ENCODE peak calls at places on chromosomes 4 and X, in eight cellular contexts. A is A673, V is fibroblast of lung, K is cardiac muscle cell, N is WERI-Rb-1, J is heart right ventricle, W is upper lobe of right lung, G is adrenal gland. P is an unnamed sample.

GRCh38 chr4:67051000-67051789 is 494.1 kb downstream of the CENPC start:
- DNase-seq in A (no peak), V (no peak), K (no peak), N (no peak), J (no peak), W (no peak), G (no peak), P (no peak)

GRCh38 chrX:128622296-128622695 is 570.1 kb upstream of the ACTRT1 start:
- DNase-seq in A (no peak), V (no peak), K (no peak), N (no peak), J (no peak), W (no peak), G (no peak), P (no peak)

GRCh38 chrX:115318139-115318538 is 28.6 kb downstream of the LUZP4 start:
- DNase-seq in A (no peak), V (no peak), K (no peak), N (no peak), J (no peak), W (no peak), G (no peak), P (no peak)

GRCh38 chr4:74311696-74312313 is 3.5 kb downstream of the EPGN start:
- DNase-seq in A (peak; percentile 58), V (peak; percentile 78), K (peak; percentile 57), N (peak; percentile 32), J (peak; percentile 36), W (no peak), G (peak; percentile 41), P (no peak)

GRCh38 chrX:95884196-95884595 is 800.4 kb upstream of the DIAPH2 start:
- DNase-seq in A (no peak), V (peak; percentile 95), K (no peak), N (no peak), J (no peak), W (no peak), G (no peak), P (no peak)

GRCh38 chr4:164926301-164926700 is 49.3 kb downstream of the APELA start:
- DNase-seq in A (no peak), V (no peak), K (no peak), N (no peak), J (no peak), W (no peak), G (no peak), P (no peak)

GRCh38 chrX:33434256-33435092 is 223.1 kb upstream of the DMD start:
- DNase-seq in A (peak; percentile 63), V (peak; percentile 60), K (peak; percentile 82), N (peak; percentile 55), J (peak; percentile 42), W (no peak), G (peak; percentile 73), P (peak; percentile 38)

GRCh38 chr4:87853108-87853507 is 20.3 kb downstream of the MEPE start:
- DNase-seq in A (peak; percentile 61), V (peak; percentile 75), K (peak; percentile 41), N (no peak), J (no peak), W (no peak), G (no peak), P (no peak)

GRCh38 chrX:31147175-31147574 is 75.3 kb upstream of the FTHL17 start:
- DNase-seq in A (no peak), V (no peak), K (no peak), N (no peak), J (no peak), W (no peak), G (no peak), P (no peak)

GRCh38 chr4:159410076-159410777 is 307.3 kb downstream of the RAPGEF2 start:
- DNase-seq in A (no peak), V (no peak), K (no peak), N (no peak), J (no peak), W (no peak), G (no peak), P (no peak)

GRCh38 chr4:84451546-84451945 is 47.5 kb downstream of the NKX6-1 start:
- DNase-seq in A (peak; percentile 7), V (peak; percentile 6), K (no peak), N (no peak), J (no peak), W (no peak), G (no peak), P (no peak)

GRCh38 chr4:119286377-119287002 is 35.4 kb downstream of the FABP2 start:
- DNase-seq in A (peak; percentile 73), V (peak; percentile 89), K (peak; percentile 47), N (no peak), J (peak; percentile 53), W (no peak), G (peak; percentile 40), P (no peak)

GRCh38 chrX:18701621-18702361 is 5.7 kb upstream of the PPEF1 start:
- DNase-seq in A (no peak), V (peak; percentile 45), K (no peak), N (no peak), J (peak; percentile 29), W (peak; percentile 62), G (peak; percentile 43), P (peak; percentile 48)

GRCh38 chrX:48911407-48912182 is at the start of gene SLC35A2:
- DNase-seq in A (peak; percentile 83), V (peak; percentile 63), K (peak; percentile 91), N (peak; percentile 70), J (peak; percentile 76), W (peak; percentile 90), G (peak; percentile 84), P (peak; percentile 86)

GRCh38 chr4:70829492-70829891 is 10.2 kb downstream of the GRSF1 start:
- DNase-seq in A (no peak), V (no peak), K (no peak), N (no peak), J (no peak), W (no peak), G (peak; percentile 45), P (no peak)

GRCh38 chr4:31234494-31234893 is 514.3 kb downstream of the PCDH7 start:
- DNase-seq in A (no peak), V (no peak), K (no peak), N (peak; percentile 34), J (no peak), W (no peak), G (no peak), P (no peak)

GRCh38 chr4:103664676-103665075 is 55.1 kb downstream of the TACR3 start:
- DNase-seq in A (no peak), V (no peak), K (no peak), N (no peak), J (no peak), W (no peak), G (no peak), P (no peak)

GRCh38 chr4:146654976-146655761 is 16.5 kb downstream of the POU4F2 start:
- DNase-seq in A (peak; percentile 43), V (peak; percentile 14), K (peak; percentile 89), N (peak; percentile 91), J (no peak), W (peak; percentile 61), G (no peak), P (peak; percentile 86)

GRCh38 chr4:165384608-165385007 is 5.8 kb downstream of the CPE start:
- DNase-seq in A (peak; percentile 78), V (peak; percentile 64), K (no peak), N (no peak), J (no peak), W (no peak), G (no peak), P (no peak)

GRCh38 chr4:126834854-126835253 is 797.9 kb upstream of the INTU start:
- DNase-seq in A (no peak), V (no peak), K (no peak), N (no peak), J (no peak), W (no peak), G (no peak), P (no peak)

GRCh38 chrX:153818571-153819397 is 11.6 kb downstream of the PDZD4 start:
- DNase-seq in A (peak; percentile 61), V (no peak), K (peak; percentile 70), N (peak; percentile 79), J (no peak), W (no peak), G (no peak), P (no peak)

DNA sequence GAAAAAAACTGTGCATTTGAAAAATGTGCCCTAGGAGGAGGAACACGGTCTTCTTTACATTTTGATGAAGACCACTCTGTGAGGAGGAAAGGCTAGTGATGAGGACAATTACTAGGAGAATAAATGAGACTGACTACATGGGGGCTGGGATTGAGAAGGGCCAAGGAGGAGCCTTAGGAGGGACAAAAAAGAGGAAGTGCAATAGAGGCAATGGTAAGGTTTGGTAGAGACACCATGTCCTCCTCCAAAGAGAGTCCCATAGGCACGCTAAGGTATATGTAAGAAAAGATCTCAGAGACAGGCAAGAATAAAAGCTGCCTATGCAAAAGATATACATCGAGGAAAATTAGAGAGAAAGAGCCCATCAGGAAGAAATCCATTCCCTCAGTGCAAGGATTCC is 336.5 kb upstream of the SFRP2 start:
- DNase-seq in A (no peak), V (no peak), K (no peak), N (no peak), J (no peak), W (no peak), G (no peak), P (no peak)
- H3K27ac ChIP-seq in A (no peak overlapping the region), V (no peak overlapping the region), K (no peak overlapping the region), N (no peak overlapping the region), J (no peak overlapping the region), W (no peak overlapping the region), G (no peak overlapping the region), P (no peak overlapping the region)

DNA sequence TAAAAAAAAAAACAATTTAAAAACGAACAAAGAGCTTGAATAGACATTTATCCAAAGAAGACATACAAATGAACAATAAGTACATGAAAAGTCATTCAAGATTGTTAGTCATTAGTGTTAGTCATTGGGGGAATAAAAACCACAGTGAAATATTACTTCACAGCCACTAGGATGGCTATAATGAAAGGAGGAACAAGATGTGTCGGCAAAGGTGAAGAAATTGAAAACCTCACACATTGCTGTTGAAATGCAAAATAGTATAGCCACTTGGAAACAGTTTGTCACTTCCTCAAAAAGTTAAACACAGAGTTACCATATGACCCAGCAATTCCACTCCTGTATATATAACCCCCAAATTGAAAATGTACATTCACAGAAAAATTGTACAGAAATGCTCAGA is 45.2 kb upstream of the SLC39A8 start:
- DNase-seq in A (no peak), V (no peak), K (no peak), N (no peak), J (no peak), W (no peak), G (no peak), P (no peak)
- TF ChIP-seq CTCF in A (no peak), V (no peak), K (no peak), N (no peak), J (no peak), W (no peak), G (no peak), P (no peak)

GRCh38 chr4:83371235-83371634 is 36.6 kb upstream of the HPSE start:
- DNase-seq in A (no peak), V (no peak), K (no peak), N (no peak), J (no peak), W (no peak), G (no peak), P (no peak)
- H3K27ac ChIP-seq in A (no peak overlapping the region), V (no peak overlapping the region), K (no peak overlapping the region), N (no peak overlapping the region), J (no peak overlapping the region), W (no peak overlapping the region), G (no peak overlapping the region), P (no peak overlapping the region)

GRCh38 chrX:15498741-15499140 is 1.9 kb upstream of the BMX start:
- DNase-seq in A (no peak), V (no peak), K (no peak), N (no peak), J (no peak), W (no peak), G (no peak), P (no peak)
- TF ChIP-seq CTCF in A (no peak), V (no peak), K (no peak), N (no peak), J (no peak), W (no peak), G (no peak), P (no peak)

GRCh38 chrX:19888419-19888879 is 1.0 kb upstream of the SH3KBP1 start:
- DNase-seq in A (peak; percentile 73), V (peak; percentile 79), K (peak; percentile 53), N (peak; percentile 66), J (peak; percentile 35), W (no peak), G (peak; percentile 47), P (no peak)
- H3K27ac ChIP-seq in A (peak overlapping the region; percentile 67), V (peak overlapping the region; percentile 38), K (peak overlapping the region; percentile 50), N (no peak overlapping the region), J (peak overlapping the region; percentile 65), W (peak overlapping the region; percentile 60), G (peak overlapping the region; percentile 48), P (peak overlapping the region; percentile 72)